ENCODE peak calls at places on chromosome 1, in four cellular contexts. J is endothelial cell of umbilical vein, G is mammary epithelial cell, M is A673. B is an unnamed sample.

GRCh38 chr1:115077286-115077983 is 11.9 kb downstream of the TSPAN2 start:
- DNase-seq in J (no peak), G (no peak), M (no peak), B (peak)

GRCh38 chr1:114083186-114083585 is 70.5 kb downstream of the SYT6 start:
- DNase-seq in J (no peak), M (no peak), G (peak), B (no peak)

GRCh38 chr1:230768903-230769570 is 21.8 kb downstream of the CAPN9 start:
- DNase-seq in G (peak), J (no peak), M (no peak), B (peak)

GRCh38 chr1:65001238-65001792 is 35.0 kb upstream of the JAK1 start:
- DNase-seq in G (no peak), J (peak), M (peak), B (peak)

GRCh38 chr1:220221670-220222069 is 50.6 kb downstream of the RAB3GAP2 start:
- DNase-seq in J (no peak), M (no peak), G (no peak), B (no peak)

GRCh38 chr1:24996983-24997893 is 67.2 kb upstream of the RUNX3 start:
- DNase-seq in J (no peak), M (no peak), G (no peak), B (no peak)

GRCh38 chr1:68973459-68974244 is 476.8 kb upstream of the DEPDC1 start:
- DNase-seq in J (no peak), M (no peak), G (peak), B (peak)

GRCh38 chr1:6176751-6177150 is 3.4 kb downstream of the CHD5 start:
- DNase-seq in M (no peak), J (no peak), G (no peak), B (no peak)

GRCh38 chr1:159076753-159077656 is at the start of gene AIM2:
- DNase-seq in G (no peak), J (no peak), M (peak), B (peak)

GRCh38 chr1:94677087-94677486 is 135.5 kb upstream of the F3 start:
- DNase-seq in G (no peak), J (no peak), M (no peak), B (no peak)

GRCh38 chr1:165452336-165453130 is 7.6 kb upstream of the RXRG start:
- DNase-seq in J (no peak), G (no peak), M (no peak), B (no peak)

GRCh38 chr1:6868371-6869001 is 83.2 kb downstream of the CAMTA1 start:
- DNase-seq in J (no peak), M (no peak), G (peak), B (no peak)

GRCh38 chr1:182035097-182035770 is 26.3 kb downstream of the ZNF648 start:
- DNase-seq in G (no peak), M (no peak), J (no peak), B (no peak)

GRCh38 chr1:41581216-41582003 is 96.9 kb upstream of the EDN2 start:
- DNase-seq in M (no peak), J (no peak), G (no peak), B (no peak)

GRCh38 chr1:16091296-16091695 is 17.8 kb upstream of the FAM131C start:
- DNase-seq in J (no peak), G (peak), M (no peak), B (no peak)

GRCh38 chr1:174953657-174954435 is 45.9 kb upstream of the CACYBP start:
- DNase-seq in G (no peak), M (no peak), J (no peak), B (no peak)

GRCh38 chr1:10374442-10374860 is 24.4 kb upstream of the PGD start:
- DNase-seq in J (no peak), G (no peak), M (no peak), B (peak)

GRCh38 chr1:53643061-53643880 is 95.7 kb downstream of the GLIS1 start:
- DNase-seq in G (no peak), M (no peak), J (no peak), B (no peak)

GRCh38 chr1:207691814-207692213 is 46.9 kb downstream of the CR1L start:
- DNase-seq in J (no peak), M (peak), G (no peak), B (peak)

GRCh38 chr1:238380167-238380566 is 489.4 kb upstream of the ZP4 start:
- DNase-seq in M (no peak), J (no peak), G (no peak), B (no peak)

GRCh38 chr1:228003461-228004330 is 3.1 kb upstream of the WNT3A start:
- DNase-seq in M (no peak), J (no peak), G (no peak), B (no peak)

GRCh38 chr1:57017717-57018116 is 51.9 kb upstream of the C8B start:
- DNase-seq in M (peak), G (no peak), J (no peak), B (peak)

GRCh38 chr1:154014154-154014910 is 23.8 kb downstream of the RPS27 start:
- DNase-seq in G (peak), M (no peak), J (no peak), B (peak)

GRCh38 chr1:41361495-41362356 is 492 bp downstream of the FOXO6 start:
- DNase-seq in J (peak), M (no peak), G (no peak), B (peak)

GRCh38 chr1:76074321-76075187 is at the start of gene ST6GALNAC3:
- DNase-seq in M (peak), G (peak), J (peak), B (peak)

GRCh38 chr1:53369761-53370160 is 41.9 kb upstream of the LRP8 start:
- DNase-seq in M (no peak), J (no peak), G (no peak), B (no peak)

GRCh38 chr1:231463541-231463940 is 41.5 kb upstream of the EGLN1 start:
- DNase-seq in G (no peak), J (no peak), M (no peak), B (no peak)

GRCh38 chr1:211370669-211371068 is 44.0 kb downstream of the TRAF5 start:
- DNase-seq in G (no peak), M (no peak), J (no peak), B (no peak)

GRCh38 chr1:157992031-157992568 is 1.3 kb upstream of the KIRREL1 start:
- DNase-seq in M (peak), G (peak), J (peak), B (peak)

GRCh38 chr1:160907976-160908375 is 23.0 kb upstream of the ITLN1 start:
- DNase-seq in G (peak), J (peak), M (no peak), B (no peak)

GRCh38 chr1:228748431-228748830 is 13.2 kb downstream of the RHOU start:
- DNase-seq in G (no peak), J (no peak), M (no peak), B (no peak)

GRCh38 chr1:77866296-77866695 is 22.1 kb upstream of the NEXN start:
- DNase-seq in J (no peak), G (peak), M (peak), B (no peak)

GRCh38 chr1:225480825-225481434 is 53.1 kb upstream of the LBR start:
- DNase-seq in G (peak), M (peak), J (peak), B (peak)

GRCh38 chr1:232462200-232462599 is 167.7 kb downstream of the SIPA1L2 start:
- DNase-seq in M (peak), G (peak), J (no peak), B (peak)

GRCh38 chr1:26889580-26890466 is at the start of gene GPN2:
- DNase-seq in M (peak), J (peak), G (peak), B (peak)

GRCh38 chr1:36034692-36035091 is 49.2 kb upstream of the TEKT2 start:
- DNase-seq in M (no peak), J (peak), G (peak), B (peak)

GRCh38 chr1:158728510-158729225 is 8.1 kb upstream of the OR6K3 start:
- DNase-seq in G (no peak), J (no peak), M (no peak), B (no peak)

GRCh38 chr1:156423422-156424352 is 54.7 kb downstream of the RHBG start:
- DNase-seq in M (no peak), J (no peak), G (no peak), B (no peak)
- TF ChIP-seq EZH2 in M (no peak), J (no peak), G (no peak), B (peak)

GRCh38 chr1:942411-942821 is 16.6 kb downstream of the NOC2L start:
- DNase-seq in J (no peak), M (peak), G (no peak), B (peak)
- TF ChIP-seq EZH2 in J (peak), M (no peak), G (no peak), B (no peak)

DNA sequence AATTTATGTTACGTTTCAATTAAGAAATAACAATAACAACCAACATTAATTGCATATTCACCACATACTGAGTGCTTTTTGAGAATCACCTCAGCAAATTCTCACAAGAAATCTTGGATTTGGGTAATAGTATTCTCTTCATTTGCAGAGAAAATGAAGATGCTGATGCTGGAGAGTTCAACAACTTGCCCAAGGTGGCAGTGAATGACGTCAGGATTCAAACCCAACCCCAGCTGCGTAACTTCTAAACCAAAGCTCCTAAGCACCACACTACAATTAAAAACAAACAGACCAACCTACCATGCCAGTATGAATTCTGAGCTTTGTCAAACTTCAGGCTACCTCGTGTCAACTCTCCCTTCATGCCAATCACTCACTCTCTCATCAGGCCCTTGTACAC is 46.7 kb upstream of the GJB5 start:
- DNase-seq in G (no peak), J (no peak), M (no peak), B (no peak)
- TF ChIP-seq EZH2 in G (no peak), J (no peak), M (no peak), B (no peak)

GRCh38 chr1:21245688-21246229 is 44.5 kb downstream of the ECE1 start:
- DNase-seq in M (no peak), J (no peak), G (no peak), B (no peak)

GRCh38 chr1:21244986-21245687 is 45.1 kb downstream of the ECE1 start:
- DNase-seq in J (no peak), G (no peak), M (no peak), B (no peak)

GRCh38 chr1:21249940-21250493 is 40.2 kb downstream of the ECE1 start:
- DNase-seq in M (no peak), J (no peak), G (no peak), B (no peak)

GRCh38 chr1:21246905-21247642 is 43.2 kb downstream of the ECE1 start:
- DNase-seq in G (no peak), J (no peak), M (no peak), B (no peak)

DNA sequence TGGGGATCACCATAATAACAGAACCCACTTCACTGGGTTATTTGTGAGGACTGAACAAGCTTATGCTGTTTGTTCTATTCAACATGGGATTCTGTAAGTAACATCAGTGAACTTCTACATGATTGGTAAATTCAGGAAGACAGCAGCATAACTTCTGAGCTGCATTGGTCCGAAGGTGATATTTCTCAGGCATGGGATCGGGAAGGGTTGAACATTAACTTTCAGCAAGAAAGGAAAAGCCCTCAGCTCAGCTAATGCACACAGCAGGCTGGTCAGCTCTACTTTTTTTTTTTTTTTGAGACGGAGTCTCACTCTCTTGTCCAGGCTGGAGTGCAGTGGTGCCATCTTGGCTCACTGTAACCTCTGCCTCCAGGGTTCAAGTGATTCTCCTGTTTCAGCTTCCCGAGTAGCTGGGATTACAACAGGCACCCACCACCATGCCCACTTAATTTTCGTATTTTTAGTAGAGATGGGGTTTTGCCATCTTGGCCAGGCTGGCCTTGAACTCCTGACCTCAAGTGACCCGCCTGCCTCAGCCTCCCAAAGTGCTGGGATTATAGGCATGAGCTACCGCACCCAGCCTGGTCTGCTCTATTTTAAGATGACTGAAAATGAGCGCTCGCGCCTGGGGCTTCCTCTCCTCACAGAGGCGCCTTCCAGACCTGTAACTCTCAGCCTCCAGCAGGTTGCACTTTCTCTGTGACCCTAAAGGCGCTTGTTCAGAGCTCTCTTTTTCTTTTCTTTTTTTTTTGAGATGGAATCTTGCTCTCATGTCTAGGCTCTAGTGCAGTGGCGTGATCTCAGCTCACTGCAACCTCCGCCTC is 42.2 kb downstream of the ECE1 start:
- DNase-seq in G (no peak), J (no peak), M (no peak), B (no peak)
- TF ChIP-seq EZH2 in G (no peak), J (no peak), M (no peak), B (no peak)

DNA sequence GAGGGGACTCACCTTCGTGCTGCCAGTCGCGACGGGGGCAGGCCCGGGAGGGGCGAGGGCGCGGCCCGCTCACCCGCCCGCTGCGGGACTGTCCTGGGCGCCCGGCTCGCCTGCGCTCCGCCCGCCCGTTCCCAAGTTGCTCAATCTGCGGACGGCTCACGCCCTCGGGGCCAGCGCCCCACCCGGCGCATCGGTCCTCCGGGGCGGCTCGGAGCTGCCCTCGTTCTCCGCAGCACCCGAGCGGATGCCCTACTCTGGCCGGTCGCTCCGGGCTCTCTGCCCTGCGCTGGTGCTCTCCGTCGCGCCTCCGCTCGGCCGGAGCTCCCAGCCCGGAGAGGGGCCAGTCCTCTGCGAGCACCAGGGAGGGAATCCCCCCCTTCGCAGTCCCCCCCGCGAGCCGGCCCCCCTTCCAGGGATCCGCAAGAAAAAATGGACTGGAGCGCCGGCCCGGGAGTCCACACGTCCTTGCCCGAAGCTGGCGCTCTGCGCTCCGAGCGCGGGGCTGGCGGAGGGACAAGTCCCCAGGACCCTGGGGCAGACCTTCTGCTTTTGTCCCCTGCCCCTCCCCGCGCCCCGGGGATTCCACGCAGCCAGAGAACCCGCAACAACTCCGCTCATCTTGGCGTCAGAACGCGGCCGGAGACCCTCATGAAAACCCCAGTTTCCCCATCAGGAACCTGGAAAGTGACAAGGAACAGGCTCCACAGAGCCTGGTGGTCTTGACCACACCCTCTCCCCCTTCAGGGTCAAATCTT is at the start of gene RSPO1:
- DNase-seq in J (no peak), G (peak), M (no peak), B (peak)
- TF ChIP-seq EZH2 in J (peak), G (no peak), M (peak), B (peak)

B was measured in GM23248.